ENCODE peak calls at places on chromosomes 13 and 19, in nine cellular contexts. One of them, this sample, is unnamed.

GRCh38 chr13:98988782-98989181 is 10.9 kb upstream of the DOCK9 start:
- DNase-seq in IMR-90: no peak
- DNase-seq in AML-193: no peak
- DNase-seq in effector memory CD4-positive, alpha-beta T cell: no peak
- DNase-seq in activated naive CD8-positive, alpha-beta T cell treated with anti-CD3 and anti-CD28 coated beads, Interleukin-2, amount 50 U/mL, for 24 hours: no peak
- DNase-seq in stimulated activated CD4-positive, alpha-beta T cell treated with anti-CD3 and anti-CD28 coated beads, TNF-alpha, amount 100 ng/mL, for 48 hours: no peak
- DNase-seq in activated CD4-positive, alpha-beta T cell treated with anti-CD3 and anti-CD28 coated beads, Interleukin-2, amount 10 ng/mL, durations not matched to agents 24 days and 14 days: no peak
- DNase-seq in NCI-H1048: no peak
- DNase-seq in transverse colon: no peak
- DNase-seq in this sample: no peak

GRCh38 chr13:40193290-40194203 is 472.9 kb downstream of the FOXO1 start:
- DNase-seq in IMR-90: no peak
- DNase-seq in AML-193: no peak
- DNase-seq in effector memory CD4-positive, alpha-beta T cell: no peak
- DNase-seq in activated naive CD8-positive, alpha-beta T cell treated with anti-CD3 and anti-CD28 coated beads, Interleukin-2, amount 50 U/mL, for 24 hours: no peak
- DNase-seq in stimulated activated CD4-positive, alpha-beta T cell treated with anti-CD3 and anti-CD28 coated beads, TNF-alpha, amount 100 ng/mL, for 48 hours: no peak
- DNase-seq in activated CD4-positive, alpha-beta T cell treated with anti-CD3 and anti-CD28 coated beads, Interleukin-2, amount 10 ng/mL, durations not matched to agents 24 days and 14 days: no peak
- DNase-seq in NCI-H1048: no peak
- DNase-seq in transverse colon: no peak
- DNase-seq in this sample: no peak

GRCh38 chr19:5128932-5129389 is 160.0 kb downstream of the KDM4B start:
- DNase-seq in IMR-90: no peak
- DNase-seq in AML-193: no peak
- DNase-seq in effector memory CD4-positive, alpha-beta T cell: no peak
- DNase-seq in activated naive CD8-positive, alpha-beta T cell treated with anti-CD3 and anti-CD28 coated beads, Interleukin-2, amount 50 U/mL, for 24 hours: no peak
- DNase-seq in stimulated activated CD4-positive, alpha-beta T cell treated with anti-CD3 and anti-CD28 coated beads, TNF-alpha, amount 100 ng/mL, for 48 hours: no peak
- DNase-seq in activated CD4-positive, alpha-beta T cell treated with anti-CD3 and anti-CD28 coated beads, Interleukin-2, amount 10 ng/mL, durations not matched to agents 24 days and 14 days: no peak
- DNase-seq in NCI-H1048: no peak
- DNase-seq in transverse colon: no peak
- DNase-seq in this sample: no peak

GRCh38 chr19:47226426-47227346 is 4.3 kb downstream of the BBC3 start:
- DNase-seq in IMR-90: peak; percentile 67
- DNase-seq in AML-193: peak; percentile 72
- DNase-seq in effector memory CD4-positive, alpha-beta T cell: no peak
- DNase-seq in activated naive CD8-positive, alpha-beta T cell treated with anti-CD3 and anti-CD28 coated beads, Interleukin-2, amount 50 U/mL, for 24 hours: peak; percentile 68
- DNase-seq in stimulated activated CD4-positive, alpha-beta T cell treated with anti-CD3 and anti-CD28 coated beads, TNF-alpha, amount 100 ng/mL, for 48 hours: no peak
- DNase-seq in activated CD4-positive, alpha-beta T cell treated with anti-CD3 and anti-CD28 coated beads, Interleukin-2, amount 10 ng/mL, durations not matched to agents 24 days and 14 days: peak; percentile 93
- DNase-seq in NCI-H1048: no peak
- DNase-seq in transverse colon: peak; percentile 90
- DNase-seq in this sample: no peak

GRCh38 chr19:703651-704446 is 4.9 kb upstream of the PALM start:
- DNase-seq in IMR-90: peak; percentile 18
- DNase-seq in AML-193: peak; percentile 92
- DNase-seq in effector memory CD4-positive, alpha-beta T cell: peak; percentile 37
- DNase-seq in activated naive CD8-positive, alpha-beta T cell treated with anti-CD3 and anti-CD28 coated beads, Interleukin-2, amount 50 U/mL, for 24 hours: peak; percentile 72
- DNase-seq in stimulated activated CD4-positive, alpha-beta T cell treated with anti-CD3 and anti-CD28 coated beads, TNF-alpha, amount 100 ng/mL, for 48 hours: peak; percentile 44
- DNase-seq in activated CD4-positive, alpha-beta T cell treated with anti-CD3 and anti-CD28 coated beads, Interleukin-2, amount 10 ng/mL, durations not matched to agents 24 days and 14 days: peak; percentile 88
- DNase-seq in NCI-H1048: peak; percentile 71
- DNase-seq in transverse colon: peak; percentile 84
- DNase-seq in this sample: peak; percentile 73

GRCh38 chr19:40596608-40597328 is 4.4 kb upstream of the LTBP4 start:
- DNase-seq in IMR-90: peak; percentile 59
- DNase-seq in AML-193: no peak
- DNase-seq in effector memory CD4-positive, alpha-beta T cell: no peak
- DNase-seq in activated naive CD8-positive, alpha-beta T cell treated with anti-CD3 and anti-CD28 coated beads, Interleukin-2, amount 50 U/mL, for 24 hours: peak; percentile 46
- DNase-seq in stimulated activated CD4-positive, alpha-beta T cell treated with anti-CD3 and anti-CD28 coated beads, TNF-alpha, amount 100 ng/mL, for 48 hours: no peak
- DNase-seq in activated CD4-positive, alpha-beta T cell treated with anti-CD3 and anti-CD28 coated beads, Interleukin-2, amount 10 ng/mL, durations not matched to agents 24 days and 14 days: peak; percentile 78
- DNase-seq in NCI-H1048: no peak
- DNase-seq in transverse colon: peak; percentile 56
- DNase-seq in this sample: no peak

GRCh38 chr19:47663435-47663910 is 49.7 kb upstream of the EHD2 start:
- DNase-seq in IMR-90: peak; percentile 96
- DNase-seq in AML-193: no peak
- DNase-seq in effector memory CD4-positive, alpha-beta T cell: no peak
- DNase-seq in activated naive CD8-positive, alpha-beta T cell treated with anti-CD3 and anti-CD28 coated beads, Interleukin-2, amount 50 U/mL, for 24 hours: no peak
- DNase-seq in stimulated activated CD4-positive, alpha-beta T cell treated with anti-CD3 and anti-CD28 coated beads, TNF-alpha, amount 100 ng/mL, for 48 hours: no peak
- DNase-seq in activated CD4-positive, alpha-beta T cell treated with anti-CD3 and anti-CD28 coated beads, Interleukin-2, amount 10 ng/mL, durations not matched to agents 24 days and 14 days: no peak
- DNase-seq in NCI-H1048: no peak
- DNase-seq in transverse colon: no peak
- DNase-seq in this sample: no peak

GRCh38 chr13:109610517-109610916 is 175.9 kb downstream of the IRS2 start:
- DNase-seq in IMR-90: no peak
- DNase-seq in AML-193: peak; percentile 56
- DNase-seq in effector memory CD4-positive, alpha-beta T cell: peak; percentile 15
- DNase-seq in activated naive CD8-positive, alpha-beta T cell treated with anti-CD3 and anti-CD28 coated beads, Interleukin-2, amount 50 U/mL, for 24 hours: peak; percentile 12
- DNase-seq in stimulated activated CD4-positive, alpha-beta T cell treated with anti-CD3 and anti-CD28 coated beads, TNF-alpha, amount 100 ng/mL, for 48 hours: peak; percentile 4
- DNase-seq in activated CD4-positive, alpha-beta T cell treated with anti-CD3 and anti-CD28 coated beads, Interleukin-2, amount 10 ng/mL, durations not matched to agents 24 days and 14 days: peak; percentile 72
- DNase-seq in NCI-H1048: no peak
- DNase-seq in transverse colon: peak; percentile 55
- DNase-seq in this sample: no peak

GRCh38 chr19:38062959-38063786 is 156.2 kb downstream of the SIPA1L3 start:
- DNase-seq in IMR-90: peak; percentile 65
- DNase-seq in AML-193: no peak
- DNase-seq in effector memory CD4-positive, alpha-beta T cell: no peak
- DNase-seq in activated naive CD8-positive, alpha-beta T cell treated with anti-CD3 and anti-CD28 coated beads, Interleukin-2, amount 50 U/mL, for 24 hours: no peak
- DNase-seq in stimulated activated CD4-positive, alpha-beta T cell treated with anti-CD3 and anti-CD28 coated beads, TNF-alpha, amount 100 ng/mL, for 48 hours: no peak
- DNase-seq in activated CD4-positive, alpha-beta T cell treated with anti-CD3 and anti-CD28 coated beads, Interleukin-2, amount 10 ng/mL, durations not matched to agents 24 days and 14 days: no peak
- DNase-seq in NCI-H1048: no peak
- DNase-seq in transverse colon: no peak
- DNase-seq in this sample: no peak

GRCh38 chr19:32318884-32319520 is 26.4 kb upstream of the ZNF507 start:
- DNase-seq in IMR-90: no peak
- DNase-seq in AML-193: no peak
- DNase-seq in effector memory CD4-positive, alpha-beta T cell: no peak
- DNase-seq in activated naive CD8-positive, alpha-beta T cell treated with anti-CD3 and anti-CD28 coated beads, Interleukin-2, amount 50 U/mL, for 24 hours: peak; percentile 10
- DNase-seq in stimulated activated CD4-positive, alpha-beta T cell treated with anti-CD3 and anti-CD28 coated beads, TNF-alpha, amount 100 ng/mL, for 48 hours: no peak
- DNase-seq in activated CD4-positive, alpha-beta T cell treated with anti-CD3 and anti-CD28 coated beads, Interleukin-2, amount 10 ng/mL, durations not matched to agents 24 days and 14 days: no peak
- DNase-seq in NCI-H1048: no peak
- DNase-seq in transverse colon: no peak
- DNase-seq in this sample: peak; percentile 45

GRCh38 chr13:27964741-27965323 is 4.3 kb downstream of the CDX2 start:
- DNase-seq in IMR-90: no peak
- DNase-seq in AML-193: no peak
- DNase-seq in effector memory CD4-positive, alpha-beta T cell: no peak
- DNase-seq in activated naive CD8-positive, alpha-beta T cell treated with anti-CD3 and anti-CD28 coated beads, Interleukin-2, amount 50 U/mL, for 24 hours: no peak
- DNase-seq in stimulated activated CD4-positive, alpha-beta T cell treated with anti-CD3 and anti-CD28 coated beads, TNF-alpha, amount 100 ng/mL, for 48 hours: no peak
- DNase-seq in activated CD4-positive, alpha-beta T cell treated with anti-CD3 and anti-CD28 coated beads, Interleukin-2, amount 10 ng/mL, durations not matched to agents 24 days and 14 days: no peak
- DNase-seq in NCI-H1048: no peak
- DNase-seq in transverse colon: no peak
- DNase-seq in this sample: no peak

GRCh38 chr13:114167445-114167844 is 11.6 kb upstream of the CFAP97D2 start:
- DNase-seq in IMR-90: peak; percentile 38
- DNase-seq in AML-193: no peak
- DNase-seq in effector memory CD4-positive, alpha-beta T cell: no peak
- DNase-seq in activated naive CD8-positive, alpha-beta T cell treated with anti-CD3 and anti-CD28 coated beads, Interleukin-2, amount 50 U/mL, for 24 hours: no peak
- DNase-seq in stimulated activated CD4-positive, alpha-beta T cell treated with anti-CD3 and anti-CD28 coated beads, TNF-alpha, amount 100 ng/mL, for 48 hours: no peak
- DNase-seq in activated CD4-positive, alpha-beta T cell treated with anti-CD3 and anti-CD28 coated beads, Interleukin-2, amount 10 ng/mL, durations not matched to agents 24 days and 14 days: no peak
- DNase-seq in NCI-H1048: no peak
- DNase-seq in transverse colon: no peak
- DNase-seq in this sample: no peak

GRCh38 chr13:75935805-75936204 is 299.7 kb downstream of the LMO7 start:
- DNase-seq in IMR-90: no peak
- DNase-seq in AML-193: no peak
- DNase-seq in effector memory CD4-positive, alpha-beta T cell: no peak
- DNase-seq in activated naive CD8-positive, alpha-beta T cell treated with anti-CD3 and anti-CD28 coated beads, Interleukin-2, amount 50 U/mL, for 24 hours: no peak
- DNase-seq in stimulated activated CD4-positive, alpha-beta T cell treated with anti-CD3 and anti-CD28 coated beads, TNF-alpha, amount 100 ng/mL, for 48 hours: no peak
- DNase-seq in activated CD4-positive, alpha-beta T cell treated with anti-CD3 and anti-CD28 coated beads, Interleukin-2, amount 10 ng/mL, durations not matched to agents 24 days and 14 days: no peak
- DNase-seq in NCI-H1048: no peak
- DNase-seq in transverse colon: no peak
- DNase-seq in this sample: no peak

GRCh38 chr19:10780368-10780767 is 55.6 kb downstream of the TMED1 start:
- DNase-seq in IMR-90: peak; percentile 54
- DNase-seq in AML-193: peak; percentile 18
- DNase-seq in effector memory CD4-positive, alpha-beta T cell: no peak
- DNase-seq in activated naive CD8-positive, alpha-beta T cell treated with anti-CD3 and anti-CD28 coated beads, Interleukin-2, amount 50 U/mL, for 24 hours: no peak
- DNase-seq in stimulated activated CD4-positive, alpha-beta T cell treated with anti-CD3 and anti-CD28 coated beads, TNF-alpha, amount 100 ng/mL, for 48 hours: no peak
- DNase-seq in activated CD4-positive, alpha-beta T cell treated with anti-CD3 and anti-CD28 coated beads, Interleukin-2, amount 10 ng/mL, durations not matched to agents 24 days and 14 days: no peak
- DNase-seq in NCI-H1048: no peak
- DNase-seq in transverse colon: peak; percentile 42
- DNase-seq in this sample: no peak

GRCh38 chr13:39422845-39423565 is 180.0 kb downstream of the LHFPL6 start:
- DNase-seq in IMR-90: no peak
- DNase-seq in AML-193: no peak
- DNase-seq in effector memory CD4-positive, alpha-beta T cell: no peak
- DNase-seq in activated naive CD8-positive, alpha-beta T cell treated with anti-CD3 and anti-CD28 coated beads, Interleukin-2, amount 50 U/mL, for 24 hours: no peak
- DNase-seq in stimulated activated CD4-positive, alpha-beta T cell treated with anti-CD3 and anti-CD28 coated beads, TNF-alpha, amount 100 ng/mL, for 48 hours: no peak
- DNase-seq in activated CD4-positive, alpha-beta T cell treated with anti-CD3 and anti-CD28 coated beads, Interleukin-2, amount 10 ng/mL, durations not matched to agents 24 days and 14 days: no peak
- DNase-seq in NCI-H1048: no peak
- DNase-seq in transverse colon: no peak
- DNase-seq in this sample: no peak

GRCh38 chr19:31979949-31980670 is 365.3 kb upstream of the ZNF507 start:
- DNase-seq in IMR-90: no peak
- DNase-seq in AML-193: no peak
- DNase-seq in effector memory CD4-positive, alpha-beta T cell: no peak
- DNase-seq in activated naive CD8-positive, alpha-beta T cell treated with anti-CD3 and anti-CD28 coated beads, Interleukin-2, amount 50 U/mL, for 24 hours: no peak
- DNase-seq in stimulated activated CD4-positive, alpha-beta T cell treated with anti-CD3 and anti-CD28 coated beads, TNF-alpha, amount 100 ng/mL, for 48 hours: no peak
- DNase-seq in activated CD4-positive, alpha-beta T cell treated with anti-CD3 and anti-CD28 coated beads, Interleukin-2, amount 10 ng/mL, durations not matched to agents 24 days and 14 days: no peak
- DNase-seq in NCI-H1048: no peak
- DNase-seq in transverse colon: no peak
- DNase-seq in this sample: no peak

GRCh38 chr13:114121496-114122466 is 10.6 kb downstream of the RASA3 start:
- DNase-seq in IMR-90: no peak
- DNase-seq in AML-193: no peak
- DNase-seq in effector memory CD4-positive, alpha-beta T cell: no peak
- DNase-seq in activated naive CD8-positive, alpha-beta T cell treated with anti-CD3 and anti-CD28 coated beads, Interleukin-2, amount 50 U/mL, for 24 hours: no peak
- DNase-seq in stimulated activated CD4-positive, alpha-beta T cell treated with anti-CD3 and anti-CD28 coated beads, TNF-alpha, amount 100 ng/mL, for 48 hours: no peak
- DNase-seq in activated CD4-positive, alpha-beta T cell treated with anti-CD3 and anti-CD28 coated beads, Interleukin-2, amount 10 ng/mL, durations not matched to agents 24 days and 14 days: no peak
- DNase-seq in NCI-H1048: no peak
- DNase-seq in transverse colon: peak; percentile 9
- DNase-seq in this sample: no peak

GRCh38 chr13:23558675-23559536 is 11.3 kb upstream of the TNFRSF19 start:
- DNase-seq in IMR-90: peak; percentile 92
- DNase-seq in AML-193: peak; percentile 91
- DNase-seq in effector memory CD4-positive, alpha-beta T cell: no peak
- DNase-seq in activated naive CD8-positive, alpha-beta T cell treated with anti-CD3 and anti-CD28 coated beads, Interleukin-2, amount 50 U/mL, for 24 hours: peak; percentile 10
- DNase-seq in stimulated activated CD4-positive, alpha-beta T cell treated with anti-CD3 and anti-CD28 coated beads, TNF-alpha, amount 100 ng/mL, for 48 hours: no peak
- DNase-seq in activated CD4-positive, alpha-beta T cell treated with anti-CD3 and anti-CD28 coated beads, Interleukin-2, amount 10 ng/mL, durations not matched to agents 24 days and 14 days: peak; percentile 56
- DNase-seq in NCI-H1048: no peak
- DNase-seq in transverse colon: no peak
- DNase-seq in this sample: peak; percentile 24

GRCh38 chr13:91375119-91375729 is 23.2 kb upstream of the GPC5 start:
- DNase-seq in IMR-90: peak; percentile 8
- DNase-seq in AML-193: peak; percentile 68
- DNase-seq in effector memory CD4-positive, alpha-beta T cell: no peak
- DNase-seq in activated naive CD8-positive, alpha-beta T cell treated with anti-CD3 and anti-CD28 coated beads, Interleukin-2, amount 50 U/mL, for 24 hours: no peak
- DNase-seq in stimulated activated CD4-positive, alpha-beta T cell treated with anti-CD3 and anti-CD28 coated beads, TNF-alpha, amount 100 ng/mL, for 48 hours: no peak
- DNase-seq in activated CD4-positive, alpha-beta T cell treated with anti-CD3 and anti-CD28 coated beads, Interleukin-2, amount 10 ng/mL, durations not matched to agents 24 days and 14 days: peak; percentile 69
- DNase-seq in NCI-H1048: no peak
- DNase-seq in transverse colon: no peak
- DNase-seq in this sample: no peak

GRCh38 chr13:57739089-57739488 is 107.5 kb downstream of the PCDH17 start:
- DNase-seq in IMR-90: no peak
- DNase-seq in AML-193: no peak
- DNase-seq in effector memory CD4-positive, alpha-beta T cell: no peak
- DNase-seq in activated naive CD8-positive, alpha-beta T cell treated with anti-CD3 and anti-CD28 coated beads, Interleukin-2, amount 50 U/mL, for 24 hours: no peak
- DNase-seq in stimulated activated CD4-positive, alpha-beta T cell treated with anti-CD3 and anti-CD28 coated beads, TNF-alpha, amount 100 ng/mL, for 48 hours: no peak
- DNase-seq in activated CD4-positive, alpha-beta T cell treated with anti-CD3 and anti-CD28 coated beads, Interleukin-2, amount 10 ng/mL, durations not matched to agents 24 days and 14 days: no peak
- DNase-seq in NCI-H1048: no peak
- DNase-seq in transverse colon: no peak
- DNase-seq in this sample: no peak

GRCh38 chr19:46787331-46788100 is 878 bp downstream of the SLC1A5 start:
- DNase-seq in IMR-90: peak; percentile 63
- DNase-seq in AML-193: no peak
- DNase-seq in effector memory CD4-positive, alpha-beta T cell: peak; percentile 10
- DNase-seq in activated naive CD8-positive, alpha-beta T cell treated with anti-CD3 and anti-CD28 coated beads, Interleukin-2, amount 50 U/mL, for 24 hours: peak; percentile 46
- DNase-seq in stimulated activated CD4-positive, alpha-beta T cell treated with anti-CD3 and anti-CD28 coated beads, TNF-alpha, amount 100 ng/mL, for 48 hours: no peak
- DNase-seq in activated CD4-positive, alpha-beta T cell treated with anti-CD3 and anti-CD28 coated beads, Interleukin-2, amount 10 ng/mL, durations not matched to agents 24 days and 14 days: peak; percentile 82
- DNase-seq in NCI-H1048: no peak
- DNase-seq in transverse colon: peak; percentile 62
- DNase-seq in this sample: no peak

GRCh38 chr13:33284916-33285315 is 639 bp downstream of the STARD13 start:
- DNase-seq in IMR-90: no peak
- DNase-seq in AML-193: no peak
- DNase-seq in effector memory CD4-positive, alpha-beta T cell: no peak
- DNase-seq in activated naive CD8-positive, alpha-beta T cell treated with anti-CD3 and anti-CD28 coated beads, Interleukin-2, amount 50 U/mL, for 24 hours: no peak
- DNase-seq in stimulated activated CD4-positive, alpha-beta T cell treated with anti-CD3 and anti-CD28 coated beads, TNF-alpha, amount 100 ng/mL, for 48 hours: no peak
- DNase-seq in activated CD4-positive, alpha-beta T cell treated with anti-CD3 and anti-CD28 coated beads, Interleukin-2, amount 10 ng/mL, durations not matched to agents 24 days and 14 days: no peak
- DNase-seq in NCI-H1048: no peak
- DNase-seq in transverse colon: no peak
- DNase-seq in this sample: no peak

GRCh38 chr19:49985926-49986325 is 25.0 kb upstream of the SIGLEC11 start:
- DNase-seq in IMR-90: no peak
- DNase-seq in AML-193: peak; percentile 46
- DNase-seq in effector memory CD4-positive, alpha-beta T cell: no peak
- DNase-seq in activated naive CD8-positive, alpha-beta T cell treated with anti-CD3 and anti-CD28 coated beads, Interleukin-2, amount 50 U/mL, for 24 hours: no peak
- DNase-seq in stimulated activated CD4-positive, alpha-beta T cell treated with anti-CD3 and anti-CD28 coated beads, TNF-alpha, amount 100 ng/mL, for 48 hours: no peak
- DNase-seq in activated CD4-positive, alpha-beta T cell treated with anti-CD3 and anti-CD28 coated beads, Interleukin-2, amount 10 ng/mL, durations not matched to agents 24 days and 14 days: no peak
- DNase-seq in NCI-H1048: no peak
- DNase-seq in transverse colon: no peak
- DNase-seq in this sample: no peak

GRCh38 chr13:113272791-113273190 is 24.2 kb upstream of the LAMP1 start:
- DNase-seq in IMR-90: no peak
- DNase-seq in AML-193: no peak
- DNase-seq in effector memory CD4-positive, alpha-beta T cell: no peak
- DNase-seq in activated naive CD8-positive, alpha-beta T cell treated with anti-CD3 and anti-CD28 coated beads, Interleukin-2, amount 50 U/mL, for 24 hours: no peak
- DNase-seq in stimulated activated CD4-positive, alpha-beta T cell treated with anti-CD3 and anti-CD28 coated beads, TNF-alpha, amount 100 ng/mL, for 48 hours: no peak
- DNase-seq in activated CD4-positive, alpha-beta T cell treated with anti-CD3 and anti-CD28 coated beads, Interleukin-2, amount 10 ng/mL, durations not matched to agents 24 days and 14 days: no peak
- DNase-seq in NCI-H1048: no peak
- DNase-seq in transverse colon: no peak
- DNase-seq in this sample: no peak

GRCh38 chr13:50085063-50085462 is 69.8 kb downstream of the KCNRG start:
- DNase-seq in IMR-90: peak; percentile 47
- DNase-seq in AML-193: peak; percentile 65
- DNase-seq in effector memory CD4-positive, alpha-beta T cell: no peak
- DNase-seq in activated naive CD8-positive, alpha-beta T cell treated with anti-CD3 and anti-CD28 coated beads, Interleukin-2, amount 50 U/mL, for 24 hours: no peak
- DNase-seq in stimulated activated CD4-positive, alpha-beta T cell treated with anti-CD3 and anti-CD28 coated beads, TNF-alpha, amount 100 ng/mL, for 48 hours: no peak
- DNase-seq in activated CD4-positive, alpha-beta T cell treated with anti-CD3 and anti-CD28 coated beads, Interleukin-2, amount 10 ng/mL, durations not matched to agents 24 days and 14 days: no peak
- DNase-seq in NCI-H1048: no peak
- DNase-seq in transverse colon: no peak
- DNase-seq in this sample: no peak

GRCh38 chr19:41792513-41793413 is 3.6 kb upstream of the CEACAM3 start:
- DNase-seq in IMR-90: peak; percentile 36
- DNase-seq in AML-193: peak; percentile 50
- DNase-seq in effector memory CD4-positive, alpha-beta T cell: peak; percentile 2
- DNase-seq in activated naive CD8-positive, alpha-beta T cell treated with anti-CD3 and anti-CD28 coated beads, Interleukin-2, amount 50 U/mL, for 24 hours: peak; percentile 64
- DNase-seq in stimulated activated CD4-positive, alpha-beta T cell treated with anti-CD3 and anti-CD28 coated beads, TNF-alpha, amount 100 ng/mL, for 48 hours: peak; percentile 23
- DNase-seq in activated CD4-positive, alpha-beta T cell treated with anti-CD3 and anti-CD28 coated beads, Interleukin-2, amount 10 ng/mL, durations not matched to agents 24 days and 14 days: peak; percentile 89
- DNase-seq in NCI-H1048: peak; percentile 19
- DNase-seq in transverse colon: peak; percentile 63
- DNase-seq in this sample: peak; percentile 65

GRCh38 chr19:41324231-41324702 is 14.3 kb downstream of the CCDC97 start:
- DNase-seq in IMR-90: no peak
- DNase-seq in AML-193: no peak
- DNase-seq in effector memory CD4-positive, alpha-beta T cell: no peak
- DNase-seq in activated naive CD8-positive, alpha-beta T cell treated with anti-CD3 and anti-CD28 coated beads, Interleukin-2, amount 50 U/mL, for 24 hours: no peak
- DNase-seq in stimulated activated CD4-positive, alpha-beta T cell treated with anti-CD3 and anti-CD28 coated beads, TNF-alpha, amount 100 ng/mL, for 48 hours: no peak
- DNase-seq in activated CD4-positive, alpha-beta T cell treated with anti-CD3 and anti-CD28 coated beads, Interleukin-2, amount 10 ng/mL, durations not matched to agents 24 days and 14 days: no peak
- DNase-seq in NCI-H1048: no peak
- DNase-seq in transverse colon: no peak
- DNase-seq in this sample: no peak

GRCh38 chr19:57587529-57587928 is 3.6 kb downstream of the ZIK1 start:
- DNase-seq in IMR-90: peak; percentile 87
- DNase-seq in AML-193: no peak
- DNase-seq in effector memory CD4-positive, alpha-beta T cell: no peak
- DNase-seq in activated naive CD8-positive, alpha-beta T cell treated with anti-CD3 and anti-CD28 coated beads, Interleukin-2, amount 50 U/mL, for 24 hours: no peak
- DNase-seq in stimulated activated CD4-positive, alpha-beta T cell treated with anti-CD3 and anti-CD28 coated beads, TNF-alpha, amount 100 ng/mL, for 48 hours: no peak
- DNase-seq in activated CD4-positive, alpha-beta T cell treated with anti-CD3 and anti-CD28 coated beads, Interleukin-2, amount 10 ng/mL, durations not matched to agents 24 days and 14 days: no peak
- DNase-seq in NCI-H1048: no peak
- DNase-seq in transverse colon: no peak
- DNase-seq in this sample: peak; percentile 38

GRCh38 chr19:42989851-42990250 is 36.4 kb downstream of the PSG11 start:
- DNase-seq in IMR-90: no peak
- DNase-seq in AML-193: no peak
- DNase-seq in effector memory CD4-positive, alpha-beta T cell: no peak
- DNase-seq in activated naive CD8-positive, alpha-beta T cell treated with anti-CD3 and anti-CD28 coated beads, Interleukin-2, amount 50 U/mL, for 24 hours: no peak
- DNase-seq in stimulated activated CD4-positive, alpha-beta T cell treated with anti-CD3 and anti-CD28 coated beads, TNF-alpha, amount 100 ng/mL, for 48 hours: no peak
- DNase-seq in activated CD4-positive, alpha-beta T cell treated with anti-CD3 and anti-CD28 coated beads, Interleukin-2, amount 10 ng/mL, durations not matched to agents 24 days and 14 days: no peak
- DNase-seq in NCI-H1048: peak; percentile 63
- DNase-seq in transverse colon: no peak
- DNase-seq in this sample: no peak

GRCh38 chr13:95833713-95834112 is 156.8 kb downstream of the DNAJC3 start:
- DNase-seq in IMR-90: peak; percentile 11
- DNase-seq in AML-193: no peak
- DNase-seq in effector memory CD4-positive, alpha-beta T cell: no peak
- DNase-seq in activated naive CD8-positive, alpha-beta T cell treated with anti-CD3 and anti-CD28 coated beads, Interleukin-2, amount 50 U/mL, for 24 hours: no peak
- DNase-seq in stimulated activated CD4-positive, alpha-beta T cell treated with anti-CD3 and anti-CD28 coated beads, TNF-alpha, amount 100 ng/mL, for 48 hours: no peak
- DNase-seq in activated CD4-positive, alpha-beta T cell treated with anti-CD3 and anti-CD28 coated beads, Interleukin-2, amount 10 ng/mL, durations not matched to agents 24 days and 14 days: no peak
- DNase-seq in NCI-H1048: no peak
- DNase-seq in transverse colon: no peak
- DNase-seq in this sample: no peak